ENCODE peak calls at places on chromosome 2, in four cellular contexts. N is A172, I is A549, M is caudate nucleus. W is an unnamed sample.

GRCh38 chr2:112794131-112794733 is 9.9 kb upstream of the IL1A start:
- DNase-seq in N (peak), M (no peak), I (peak), W (peak)

GRCh38 chr2:68463287-68463877 is 3.7 kb downstream of the FBXO48 start:
- DNase-seq in I (peak), N (peak), M (peak), W (peak)

GRCh38 chr2:68412127-68412819 is 47.2 kb downstream of the PLEK start:
- DNase-seq in N (no peak), M (no peak), I (no peak), W (no peak)

GRCh38 chr2:126222316-126222715 is 433.6 kb upstream of the GYPC start:
- DNase-seq in I (no peak), M (no peak), N (no peak), W (no peak)

GRCh38 chr2:85911836-85912692 is 23.3 kb upstream of the ST3GAL5 start:
- DNase-seq in I (no peak), M (no peak), N (peak), W (peak)

GRCh38 chr2:45000921-45001628 is 8.2 kb downstream of the SIX2 start:
- DNase-seq in M (no peak), I (no peak), N (no peak), W (peak)

GRCh38 chr2:129170570-129170969 is 808.9 kb upstream of the RAB6C start:
- DNase-seq in M (no peak), I (no peak), N (no peak), W (no peak)

GRCh38 chr2:118881490-118882129 is 34.2 kb upstream of the EN1 start:
- DNase-seq in M (peak), N (peak), I (peak), W (peak)

GRCh38 chr2:168802825-168803726 is 639 bp downstream of the NOSTRIN start:
- DNase-seq in I (no peak), M (no peak), N (no peak), W (no peak)

GRCh38 chr2:85875613-85876012 is 13.2 kb downstream of the ST3GAL5 start:
- DNase-seq in N (no peak), I (no peak), M (no peak), W (no peak)